ENCODE peak calls at places on chromosomes 7 and 10, in four cellular contexts. M is thoracic aorta, O is mammary epithelial cell, D is foreskin fibroblast. N is an unnamed sample.

GRCh38 chr10:101453791-101454718 is 100.1 kb downstream of the BTRC start:
- DNase-seq in O (peak), M (no peak), D (peak), N (no peak)

GRCh38 chr10:28928484-28928883 is 251.2 kb downstream of the BAMBI start:
- DNase-seq in D (no peak), O (no peak), M (no peak), N (no peak)

GRCh38 chr7:113204415-113204814 is 86.1 kb upstream of the SMIM30 start:
- DNase-seq in O (no peak), D (no peak), M (no peak), N (no peak)

GRCh38 chr10:3961082-3961481 is 176.1 kb upstream of the KLF6 start:
- DNase-seq in O (no peak), M (no peak), D (no peak), N (no peak)

GRCh38 chr10:2876032-2876431 is 191.3 kb upstream of the PFKP start:
- DNase-seq in M (no peak), D (no peak), O (no peak), N (no peak)

GRCh38 chr7:132130497-132130896 is 445.8 kb downstream of the PLXNA4 start:
- DNase-seq in M (no peak), O (peak), D (no peak), N (no peak)

GRCh38 chr7:151063212-151063561 is 3.8 kb downstream of the SLC4A2 start:
- DNase-seq in M (no peak), D (peak), O (peak), N (no peak)

GRCh38 chr7:74343281-74344127 is 54.3 kb downstream of the CLIP2 start:
- DNase-seq in D (peak), O (peak), M (no peak), N (peak)

GRCh38 chr10:48494073-48494472 is 110.8 kb downstream of the ARHGAP22 start:
- DNase-seq in D (no peak), M (no peak), O (peak), N (no peak)

GRCh38 chr10:1159131-1160061 is 103.2 kb downstream of the WDR37 start:
- DNase-seq in D (no peak), O (no peak), M (no peak), N (no peak)

GRCh38 chr7:150943453-150943814 is 34.7 kb downstream of the KCNH2 start:
- DNase-seq in D (no peak), M (no peak), O (no peak), N (no peak)

GRCh38 chr7:123876557-123877256 is 31.7 kb downstream of the HYAL4 start:
- DNase-seq in O (no peak), D (no peak), M (no peak), N (no peak)

GRCh38 chr7:156198277-156198676 is 386.0 kb upstream of the SHH start:
- DNase-seq in O (no peak), M (no peak), D (no peak), N (no peak)

GRCh38 chr7:100675581-100676350 is 2.2 kb downstream of the GNB2 start:
- DNase-seq in M (peak), D (peak), O (peak), N (no peak)

GRCh38 chr10:65952086-65952485 is 973.8 kb upstream of the LRRTM3 start:
- DNase-seq in O (no peak), M (no peak), D (no peak), N (no peak)

GRCh38 chr10:120458432-120458831 is 1.4 kb downstream of the PLPP4 start:
- DNase-seq in D (no peak), M (no peak), O (no peak), N (no peak)

GRCh38 chr10:110679633-110680472 is 35.7 kb downstream of the RBM20 start:
- DNase-seq in D (no peak), O (no peak), M (no peak), N (no peak)

GRCh38 chr10:86411281-86411841 is 44.8 kb upstream of the GRID1 start:
- DNase-seq in O (no peak), M (no peak), D (peak), N (peak)

GRCh38 chr10:43398939-43399871 is 9.8 kb downstream of the HNRNPF start:
- DNase-seq in D (peak), M (no peak), O (no peak), N (no peak)

GRCh38 chr10:44990302-44990655 is 10.4 kb upstream of the ZNF22 start:
- DNase-seq in D (no peak), O (no peak), M (no peak), N (no peak)
- TF ChIP-seq CTCF in D (no peak), O (no peak), M (no peak), N (peak)

DNA sequence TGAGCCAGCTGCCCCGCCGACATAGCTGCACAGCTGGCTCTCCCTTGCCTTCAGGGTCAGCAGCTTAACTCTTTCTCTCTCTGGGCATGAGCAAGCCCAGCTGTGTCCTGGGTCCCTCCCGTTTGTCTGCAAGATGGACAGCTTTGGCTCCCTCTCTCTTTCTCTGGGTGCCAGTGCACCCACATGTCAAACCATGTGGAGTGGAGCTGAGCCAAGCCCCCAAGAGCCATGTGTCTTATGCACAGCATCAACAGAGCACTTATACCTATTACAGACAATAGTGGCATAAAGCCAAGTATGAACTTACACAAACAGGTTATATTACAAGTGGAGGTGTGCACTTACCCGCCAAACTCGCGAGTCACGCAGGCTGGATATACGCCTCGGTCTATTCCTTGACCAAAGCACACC is 35.7 kb upstream of the MTPAP start:
- DNase-seq in M (no peak), D (peak), O (peak), N (no peak)
- TF ChIP-seq CTCF in M (no peak), D (peak), O (peak), N (peak)

GRCh38 chr10:133098426-133099124 is 10.9 kb downstream of the ADGRA1 start:
- DNase-seq in D (no peak), O (no peak), M (no peak), N (no peak)
- TF ChIP-seq CTCF in D (no peak), O (no peak), M (no peak), N (no peak)

GRCh38 chr7:139828880-139829653 is at the start of gene TBXAS1:
- DNase-seq in M (no peak), D (no peak), O (no peak), N (no peak)
- TF ChIP-seq CTCF in M (no peak), D (no peak), O (no peak), N (no peak)

DNA sequence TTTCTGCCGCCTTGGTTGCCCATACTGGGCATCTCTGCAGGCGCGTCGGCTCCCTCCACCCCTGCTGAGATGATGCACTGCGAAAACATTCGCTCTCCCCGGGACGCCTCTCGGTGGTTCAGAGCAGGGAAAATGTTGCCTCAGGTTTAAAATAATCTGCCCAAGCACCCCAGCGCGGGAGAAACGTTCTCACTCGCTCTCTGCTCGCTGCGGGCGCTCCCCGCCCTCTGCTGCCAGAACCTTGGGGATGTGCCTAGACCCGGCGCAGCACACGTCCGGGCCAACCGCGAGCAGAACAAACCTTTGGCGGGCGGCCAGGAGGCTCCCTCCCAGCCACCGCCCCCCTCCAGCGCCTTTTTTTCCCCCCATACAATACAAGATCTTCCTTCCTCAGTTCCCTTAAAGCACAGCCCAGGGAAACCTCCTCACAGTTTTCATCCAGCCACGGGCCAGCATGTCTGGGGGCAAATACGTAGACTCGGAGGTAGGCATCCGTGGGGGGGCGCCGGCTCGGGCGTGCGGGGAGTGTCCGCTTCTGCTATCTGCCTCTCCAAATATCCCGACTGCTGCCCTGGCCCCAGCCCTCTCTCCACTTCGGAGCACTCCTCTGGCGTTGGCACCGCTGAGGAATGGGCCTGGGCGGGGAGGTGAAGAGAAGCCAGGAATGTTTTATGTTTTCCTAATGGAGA is at the start of gene CAV1:
- DNase-seq in O (peak), D (peak), M (peak), N (peak)
- TF ChIP-seq CTCF in O (no peak), D (peak), M (peak), N (peak)

GRCh38 chr7:157876469-157877285 is 539.9 kb downstream of the DNAJB6 start:
- DNase-seq in O (no peak), D (no peak), M (no peak), N (no peak)

GRCh38 chr7:157874870-157875229 is 538.0 kb downstream of the DNAJB6 start:
- DNase-seq in D (no peak), O (no peak), M (no peak), N (no peak)

GRCh38 chr7:157874208-157874816 is 537.5 kb downstream of the DNAJB6 start:
- DNase-seq in M (no peak), D (no peak), O (no peak), N (no peak)

GRCh38 chr7:157873664-157874063 is 536.9 kb downstream of the DNAJB6 start:
- DNase-seq in M (no peak), D (no peak), O (no peak), N (no peak)

GRCh38 chr7:157875230-157876179 is 538.7 kb downstream of the DNAJB6 start:
- DNase-seq in M (no peak), D (no peak), O (no peak), N (no peak)
- TF ChIP-seq CTCF in M (no peak), D (no peak), O (no peak), N (no peak)

GRCh38 chr10:117612113-117612512 is 69.6 kb downstream of the EMX2 start:
- DNase-seq in M (no peak), D (no peak), O (no peak), N (no peak)

GRCh38 chr10:117617086-117617485 is 74.5 kb downstream of the EMX2 start:
- DNase-seq in D (no peak), O (no peak), M (no peak), N (no peak)

GRCh38 chr10:117616179-117616578 is 73.6 kb downstream of the EMX2 start:
- DNase-seq in M (no peak), D (no peak), O (no peak), N (no peak)

GRCh38 chr10:117617664-117618063 is 75.1 kb downstream of the EMX2 start:
- DNase-seq in O (no peak), M (no peak), D (no peak), N (no peak)

GRCh38 chr10:117615649-117616048 is 73.1 kb downstream of the EMX2 start:
- DNase-seq in O (no peak), M (no peak), D (no peak), N (no peak)
- TF ChIP-seq CTCF in O (no peak), M (no peak), D (no peak), N (no peak)

DNA sequence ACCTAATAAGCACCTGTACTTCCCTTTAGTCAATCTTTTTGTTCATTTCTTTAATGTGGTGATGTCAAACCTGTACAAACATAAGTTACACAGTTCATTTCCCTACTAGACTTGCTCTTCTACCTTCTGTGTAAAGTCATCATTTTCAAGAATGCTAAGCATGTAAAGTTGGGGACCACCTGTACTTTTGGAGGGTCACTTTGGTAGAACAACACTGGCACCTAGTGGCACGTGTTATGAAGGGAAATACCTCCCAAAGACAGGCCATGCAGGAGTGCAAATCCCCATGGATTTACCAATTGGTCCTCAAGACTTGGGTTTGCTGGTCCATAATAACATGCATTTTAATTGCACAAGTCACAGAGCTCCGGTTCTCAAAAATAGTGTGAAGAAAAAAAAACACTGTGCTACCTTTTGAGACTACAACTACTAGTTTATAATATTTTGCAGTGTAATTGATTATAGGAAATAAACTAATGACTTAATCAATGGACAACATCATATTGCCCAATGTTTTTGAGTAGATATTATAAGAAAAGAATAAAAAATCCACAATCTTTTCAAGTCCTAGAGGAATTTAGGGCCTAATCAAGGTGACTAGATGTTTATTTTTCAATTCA is 431.4 kb upstream of the IGFBP3 start:
- DNase-seq in M (no peak), D (peak), O (peak), N (no peak)
- TF ChIP-seq CTCF in M (peak), D (peak), O (peak), N (peak)

N was measured in AG04449.